ENCODE peak calls at places on chromosomes 5 and 9, in seven cellular contexts. One of them, this sample, is unnamed.

GRCh38 chr9:133117271-133118178 is 3.5 kb downstream of the RALGDS start:
- DNase-seq in A172: peak; percentile 66
- DNase-seq in T-helper 1 cell: no peak
- DNase-seq in adrenal gland: peak; percentile 95
- DNase-seq in stimulated activated CD8-positive, alpha-beta memory T cell treated with anti-CD3 and anti-CD28 coated beads, Interleukin-7, amount 100 ng/mL, for 1 hour: no peak
- DNase-seq in hepatic stellate cell: no peak
- DNase-seq in neural crest cell: no peak
- DNase-seq in this sample: no peak

GRCh38 chr9:77495834-77496671 is 152.1 kb downstream of the GNA14 start:
- DNase-seq in T-helper 1 cell: no peak
- DNase-seq in adrenal gland: peak; percentile 70
- DNase-seq in neural crest cell: no peak
- DNase-seq in stimulated activated CD8-positive, alpha-beta memory T cell treated with anti-CD3 and anti-CD28 coated beads, Interleukin-7, amount 100 ng/mL, for 1 hour: no peak
- DNase-seq in A172: peak; percentile 21
- DNase-seq in hepatic stellate cell: peak; percentile 58
- DNase-seq in this sample: no peak

GRCh38 chr5:149636861-149637246 is 55.6 kb downstream of the ARHGEF37 start:
- DNase-seq in neural crest cell: peak; percentile 32
- DNase-seq in A172: peak; percentile 67
- DNase-seq in T-helper 1 cell: peak; percentile 33
- DNase-seq in hepatic stellate cell: peak; percentile 72
- DNase-seq in adrenal gland: peak; percentile 77
- DNase-seq in stimulated activated CD8-positive, alpha-beta memory T cell treated with anti-CD3 and anti-CD28 coated beads, Interleukin-7, amount 100 ng/mL, for 1 hour: no peak
- DNase-seq in this sample: peak; percentile 68

GRCh38 chr5:102919211-102919610 is 164.1 kb downstream of the PAM start:
- DNase-seq in T-helper 1 cell: no peak
- DNase-seq in A172: no peak
- DNase-seq in hepatic stellate cell: no peak
- DNase-seq in adrenal gland: no peak
- DNase-seq in stimulated activated CD8-positive, alpha-beta memory T cell treated with anti-CD3 and anti-CD28 coated beads, Interleukin-7, amount 100 ng/mL, for 1 hour: no peak
- DNase-seq in neural crest cell: no peak
- DNase-seq in this sample: no peak

GRCh38 chr5:115857621-115858349 is 16.1 kb downstream of the AP3S1 start:
- DNase-seq in stimulated activated CD8-positive, alpha-beta memory T cell treated with anti-CD3 and anti-CD28 coated beads, Interleukin-7, amount 100 ng/mL, for 1 hour: no peak
- DNase-seq in A172: peak; percentile 36
- DNase-seq in adrenal gland: no peak
- DNase-seq in hepatic stellate cell: no peak
- DNase-seq in T-helper 1 cell: no peak
- DNase-seq in neural crest cell: no peak
- DNase-seq in this sample: peak; percentile 31

GRCh38 chr5:81751836-81752643 is 1.1 kb upstream of the SSBP2 start:
- DNase-seq in stimulated activated CD8-positive, alpha-beta memory T cell treated with anti-CD3 and anti-CD28 coated beads, Interleukin-7, amount 100 ng/mL, for 1 hour: no peak
- DNase-seq in T-helper 1 cell: no peak
- DNase-seq in neural crest cell: peak; percentile 26
- DNase-seq in hepatic stellate cell: no peak
- DNase-seq in A172: no peak
- DNase-seq in adrenal gland: peak; percentile 47
- DNase-seq in this sample: no peak

GRCh38 chr5:78795757-78796156 is 147.2 kb upstream of the LHFPL2 start:
- DNase-seq in adrenal gland: no peak
- DNase-seq in A172: no peak
- DNase-seq in stimulated activated CD8-positive, alpha-beta memory T cell treated with anti-CD3 and anti-CD28 coated beads, Interleukin-7, amount 100 ng/mL, for 1 hour: no peak
- DNase-seq in hepatic stellate cell: no peak
- DNase-seq in neural crest cell: no peak
- DNase-seq in T-helper 1 cell: peak; percentile 18
- DNase-seq in this sample: no peak

GRCh38 chr9:13786131-13786530 is 506.6 kb upstream of the MPDZ start:
- DNase-seq in T-helper 1 cell: no peak
- DNase-seq in A172: no peak
- DNase-seq in hepatic stellate cell: peak; percentile 2
- DNase-seq in neural crest cell: no peak
- DNase-seq in stimulated activated CD8-positive, alpha-beta memory T cell treated with anti-CD3 and anti-CD28 coated beads, Interleukin-7, amount 100 ng/mL, for 1 hour: no peak
- DNase-seq in adrenal gland: no peak
- DNase-seq in this sample: no peak

GRCh38 chr5:59648949-59649921 is 244.3 kb downstream of the PDE4D start:
- DNase-seq in stimulated activated CD8-positive, alpha-beta memory T cell treated with anti-CD3 and anti-CD28 coated beads, Interleukin-7, amount 100 ng/mL, for 1 hour: no peak
- DNase-seq in neural crest cell: no peak
- DNase-seq in adrenal gland: no peak
- DNase-seq in A172: peak; percentile 86
- DNase-seq in hepatic stellate cell: no peak
- DNase-seq in T-helper 1 cell: no peak
- DNase-seq in this sample: no peak

GRCh38 chr5:89421035-89421434 is 538.1 kb upstream of the MEF2C start:
- DNase-seq in T-helper 1 cell: no peak
- DNase-seq in adrenal gland: no peak
- DNase-seq in A172: peak; percentile 44
- DNase-seq in stimulated activated CD8-positive, alpha-beta memory T cell treated with anti-CD3 and anti-CD28 coated beads, Interleukin-7, amount 100 ng/mL, for 1 hour: no peak
- DNase-seq in hepatic stellate cell: no peak
- DNase-seq in neural crest cell: no peak
- DNase-seq in this sample: no peak

GRCh38 chr9:114668146-114668545 is 10.5 kb upstream of the TEX53 start:
- DNase-seq in stimulated activated CD8-positive, alpha-beta memory T cell treated with anti-CD3 and anti-CD28 coated beads, Interleukin-7, amount 100 ng/mL, for 1 hour: no peak
- DNase-seq in neural crest cell: no peak
- DNase-seq in A172: no peak
- DNase-seq in T-helper 1 cell: no peak
- DNase-seq in adrenal gland: no peak
- DNase-seq in hepatic stellate cell: no peak
- DNase-seq in this sample: no peak

GRCh38 chr9:105879181-105879580 is 184.8 kb downstream of the TMEM38B start:
- DNase-seq in hepatic stellate cell: no peak
- DNase-seq in A172: no peak
- DNase-seq in neural crest cell: no peak
- DNase-seq in T-helper 1 cell: no peak
- DNase-seq in stimulated activated CD8-positive, alpha-beta memory T cell treated with anti-CD3 and anti-CD28 coated beads, Interleukin-7, amount 100 ng/mL, for 1 hour: no peak
- DNase-seq in adrenal gland: no peak
- DNase-seq in this sample: no peak

This sample was measured in HTR-8/SVneo.